ENCODE peak calls at places on chromosomes 16 and 17, in four cellular contexts. One of them, this sample, is unnamed.

GRCh38 chr17:78529251-78529650 is 47.9 kb downstream of the DNAH17 start:
- DNase-seq in uterus: no peak
- DNase-seq in A549: no peak
- DNase-seq in ascending aorta: no peak
- DNase-seq in this sample: no peak

GRCh38 chr17:62064029-62064790 is 868 bp downstream of the MED13 start:
- DNase-seq in A549: no peak
- DNase-seq in ascending aorta: no peak
- DNase-seq in uterus: no peak
- DNase-seq in this sample: no peak

GRCh38 chr16:82135844-82136243 is 34.2 kb downstream of the MPHOSPH6 start:
- DNase-seq in ascending aorta: no peak
- DNase-seq in A549: no peak
- DNase-seq in uterus: no peak
- DNase-seq in this sample: no peak

GRCh38 chr16:106623-107324 is 28.7 kb downstream of the MPG start:
- DNase-seq in A549: peak; percentile 86
- DNase-seq in ascending aorta: peak; percentile 79
- DNase-seq in uterus: peak; percentile 65
- DNase-seq in this sample: no peak

GRCh38 chr17:49132699-49133364 is at the start of gene B4GALNT2:
- DNase-seq in A549: peak; percentile 28
- DNase-seq in uterus: no peak
- DNase-seq in ascending aorta: no peak
- DNase-seq in this sample: no peak

GRCh38 chr17:41178843-41179616 is 1.0 kb upstream of the KRTAP4-2 start:
- DNase-seq in ascending aorta: no peak
- DNase-seq in uterus: no peak
- DNase-seq in A549: no peak
- DNase-seq in this sample: no peak

GRCh38 chr16:53804467-53804866 is 100.5 kb downstream of the FTO start:
- DNase-seq in A549: no peak
- DNase-seq in ascending aorta: no peak
- DNase-seq in uterus: no peak
- DNase-seq in this sample: no peak

GRCh38 chr17:65312718-65313382 is 175.7 kb downstream of the RGS9 start:
- DNase-seq in ascending aorta: no peak
- DNase-seq in A549: no peak
- DNase-seq in uterus: no peak
- DNase-seq in this sample: no peak

GRCh38 chr16:71537643-71538042 is 11.4 kb downstream of the CHST4 start:
- DNase-seq in uterus: no peak
- DNase-seq in ascending aorta: no peak
- DNase-seq in A549: peak; percentile 64
- DNase-seq in this sample: no peak

GRCh38 chr16:51152691-51153261 is 1.7 kb upstream of the SALL1 start:
- DNase-seq in uterus: peak; percentile 47
- DNase-seq in A549: no peak
- DNase-seq in ascending aorta: no peak
- DNase-seq in this sample: no peak

DNA sequence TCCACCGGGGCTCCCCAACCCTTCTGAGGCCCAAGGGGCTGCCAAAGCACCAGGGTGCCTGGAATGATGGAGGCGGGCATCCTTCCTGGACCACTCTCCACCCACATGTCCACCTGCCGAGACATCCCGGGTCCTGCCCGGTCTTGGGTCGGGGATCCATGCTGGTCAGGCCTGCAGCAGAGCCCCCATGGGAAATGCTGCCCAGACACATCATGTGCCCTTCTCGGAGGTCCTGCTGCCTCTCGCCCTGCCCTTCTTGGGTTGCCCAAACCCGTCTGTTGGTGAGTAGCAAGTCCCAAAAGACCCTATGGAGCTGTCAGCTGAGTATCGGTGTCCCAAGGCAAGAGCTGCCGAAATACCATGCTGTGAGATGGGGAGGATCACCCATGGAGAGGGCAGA is 14.8 kb upstream of the GAA start:
- DNase-seq in uterus: no peak
- DNase-seq in A549: no peak
- DNase-seq in ascending aorta: no peak
- DNase-seq in this sample: no peak
- TF ChIP-seq CTCF in uterus: no peak
- TF ChIP-seq CTCF in A549: no peak
- TF ChIP-seq CTCF in ascending aorta: no peak
- TF ChIP-seq CTCF in this sample: no peak

DNA sequence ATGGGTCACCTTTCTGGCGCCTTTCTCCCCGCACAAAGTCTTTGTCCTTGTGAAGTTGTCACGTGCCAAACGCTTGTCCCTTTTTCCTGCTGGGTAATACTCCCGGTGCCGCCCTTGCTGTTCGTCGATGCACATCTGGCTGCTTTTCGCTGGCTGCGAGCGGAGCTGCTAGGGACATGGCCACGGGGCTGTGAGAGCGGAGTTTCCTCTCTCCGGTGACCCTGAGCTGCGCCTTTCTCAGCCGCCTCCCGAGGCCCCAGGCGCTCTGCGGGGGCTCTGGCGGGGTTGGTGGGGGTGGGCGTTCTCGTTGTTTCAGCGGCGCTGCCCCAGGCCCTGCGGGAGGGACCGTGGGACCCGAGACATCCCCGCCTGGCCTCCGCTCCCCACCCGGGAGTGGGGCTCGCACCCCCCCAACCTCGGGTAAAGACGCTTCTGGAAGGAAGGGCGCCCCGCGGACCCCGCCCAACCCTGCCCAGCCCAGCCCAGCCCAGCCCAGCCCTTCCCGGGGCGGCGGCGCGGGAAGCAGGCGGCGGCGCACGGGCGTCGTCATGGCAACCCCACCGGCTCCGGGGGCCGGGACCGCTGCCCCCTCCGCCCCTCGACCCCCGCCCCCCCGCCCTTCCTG is 12.2 kb downstream of the CHMP6 start:
- DNase-seq in uterus: peak; percentile 14
- DNase-seq in ascending aorta: no peak
- DNase-seq in A549: no peak
- DNase-seq in this sample: no peak
- H3K4me3 ChIP-seq in uterus: no peak overlapping the region
- H3K4me3 ChIP-seq in ascending aorta: peak overlapping the region; percentile 8
- H3K4me3 ChIP-seq in A549: peak overlapping the region; percentile 40
- H3K4me3 ChIP-seq in this sample: peak overlapping the region; percentile 23

GRCh38 chr17:77376795-77377751 is 236.3 kb downstream of the SEC14L1 start:
- DNase-seq in uterus: peak; percentile 56
- DNase-seq in A549: no peak
- DNase-seq in ascending aorta: no peak
- DNase-seq in this sample: no peak
- H3K4me1 ChIP-seq in uterus: peaks cover 48% of the 10 kb centered on the region
- H3K4me1 ChIP-seq in A549: peaks cover 65% of the 10 kb centered on the region
- H3K4me1 ChIP-seq in ascending aorta: peaks cover 50% of the 10 kb centered on the region
- H3K4me1 ChIP-seq in this sample: peaks cover 50% of the 10 kb centered on the region

DNA sequence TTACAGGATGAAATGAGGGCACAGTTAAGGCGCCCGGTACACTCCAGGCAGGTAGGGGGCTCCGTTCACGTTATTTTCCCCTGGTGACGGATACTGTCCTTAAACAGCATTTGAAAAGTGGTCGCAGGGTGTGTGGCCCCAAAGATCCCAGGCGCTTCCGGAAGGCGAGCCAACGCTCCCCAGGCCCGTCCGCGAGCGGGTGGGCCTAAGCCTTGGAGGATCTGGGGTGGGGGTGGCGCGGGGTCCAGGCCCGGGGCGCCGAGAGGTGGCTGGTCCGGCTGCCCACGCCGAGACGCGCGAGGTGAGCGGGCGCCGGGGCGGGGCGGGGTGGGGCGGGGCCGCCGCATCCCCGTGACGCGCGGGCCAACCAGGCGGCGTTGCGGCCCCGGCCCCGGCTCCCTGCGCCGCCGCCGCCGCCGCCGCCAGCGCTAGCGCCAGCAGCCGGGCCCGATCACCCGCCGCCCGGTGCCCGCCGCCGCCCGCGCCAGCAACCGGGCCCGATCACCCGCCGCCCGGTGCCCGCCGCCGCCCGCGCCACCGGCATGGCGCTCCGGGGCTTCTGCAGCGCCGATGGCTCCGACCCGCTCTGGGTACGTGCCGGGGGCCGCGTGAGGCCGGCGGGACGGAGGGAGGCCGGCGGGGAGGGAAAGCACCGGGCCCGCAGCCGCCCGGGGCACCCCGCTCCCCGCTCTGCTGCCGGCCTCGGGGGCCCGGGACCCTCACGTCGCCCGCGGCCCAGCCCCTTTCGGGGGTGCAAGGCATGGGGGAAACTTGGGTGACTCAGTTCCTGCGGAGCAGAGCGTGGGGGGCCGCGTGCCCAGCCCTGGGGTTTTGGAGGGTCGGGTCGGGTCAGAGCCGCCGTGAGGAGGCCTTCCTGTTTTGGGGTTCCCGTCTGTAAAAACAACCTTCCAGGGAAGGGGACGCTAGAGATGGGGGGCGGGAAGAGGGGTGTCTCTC is at the start of gene ABCC1:
- DNase-seq in A549: peak; percentile 65
- DNase-seq in uterus: peak; percentile 26
- DNase-seq in ascending aorta: no peak
- DNase-seq in this sample: no peak
- TF ChIP-seq CTCF in A549: peak; percentile 23
- TF ChIP-seq CTCF in uterus: peak; percentile 5
- TF ChIP-seq CTCF in ascending aorta: no peak
- TF ChIP-seq CTCF in this sample: no peak

This sample was measured in breast epithelium.